ENCODE peak calls at places on chromosomes 1 and 21, in ten cellular contexts. One of them, this sample, is unnamed. For H3K27me3, the result is how much of the 10 kb centered on the place peaks cover.

GRCh38 chr1:152640351-152640750 is 17.4 kb upstream of the LCE3A start:
- DNase-seq in GM06990: no peak
- DNase-seq in stomach: no peak
- DNase-seq in breast epithelium: no peak
- DNase-seq in GM23338: no peak
- DNase-seq in right atrium auricular region: no peak
- DNase-seq in pancreas: no peak
- DNase-seq in uterus: no peak
- DNase-seq in upper lobe of left lung: no peak
- DNase-seq in brain microvascular endothelial cell: no peak
- DNase-seq in this sample: no peak

GRCh38 chr1:235160395-235160964 is 570 bp downstream of the RBM34 start:
- DNase-seq in GM06990: no peak
- DNase-seq in stomach: no peak
- DNase-seq in breast epithelium: no peak
- DNase-seq in GM23338: peak
- DNase-seq in right atrium auricular region: no peak
- DNase-seq in pancreas: no peak
- DNase-seq in uterus: no peak
- DNase-seq in upper lobe of left lung: no peak
- DNase-seq in brain microvascular endothelial cell: peak
- DNase-seq in this sample: peak

GRCh38 chr21:14040386-14040785 is 170.4 kb downstream of the LIPI start:
- DNase-seq in GM06990: no peak
- DNase-seq in stomach: no peak
- DNase-seq in breast epithelium: no peak
- DNase-seq in GM23338: no peak
- DNase-seq in right atrium auricular region: no peak
- DNase-seq in pancreas: no peak
- DNase-seq in uterus: no peak
- DNase-seq in upper lobe of left lung: no peak
- DNase-seq in brain microvascular endothelial cell: no peak
- DNase-seq in this sample: no peak

GRCh38 chr1:22711591-22712501 is 1.2 kb downstream of the EPHB2 start:
- DNase-seq in GM06990: no peak
- DNase-seq in stomach: no peak
- DNase-seq in breast epithelium: no peak
- DNase-seq in GM23338: peak
- DNase-seq in right atrium auricular region: no peak
- DNase-seq in pancreas: peak
- DNase-seq in uterus: no peak
- DNase-seq in upper lobe of left lung: peak
- DNase-seq in brain microvascular endothelial cell: no peak
- DNase-seq in this sample: peak

GRCh38 chr1:242535986-242536385 is 11.5 kb upstream of the PLD5 start:
- DNase-seq in GM06990: no peak
- DNase-seq in stomach: no peak
- DNase-seq in breast epithelium: peak
- DNase-seq in GM23338: no peak
- DNase-seq in right atrium auricular region: no peak
- DNase-seq in pancreas: no peak
- DNase-seq in uterus: no peak
- DNase-seq in upper lobe of left lung: no peak
- DNase-seq in brain microvascular endothelial cell: no peak
- DNase-seq in this sample: no peak

GRCh38 chr1:210944255-210944654 is 189.7 kb downstream of the KCNH1 start:
- DNase-seq in GM06990: no peak
- DNase-seq in stomach: no peak
- DNase-seq in breast epithelium: no peak
- DNase-seq in GM23338: no peak
- DNase-seq in right atrium auricular region: no peak
- DNase-seq in pancreas: no peak
- DNase-seq in uterus: no peak
- DNase-seq in upper lobe of left lung: no peak
- DNase-seq in brain microvascular endothelial cell: no peak
- DNase-seq in this sample: no peak

GRCh38 chr1:17158961-17159360 is 39.7 kb upstream of the PADI2 start:
- DNase-seq in GM06990: no peak
- DNase-seq in stomach: no peak
- DNase-seq in breast epithelium: no peak
- DNase-seq in GM23338: no peak
- DNase-seq in right atrium auricular region: no peak
- DNase-seq in pancreas: no peak
- DNase-seq in uterus: no peak
- DNase-seq in upper lobe of left lung: no peak
- DNase-seq in brain microvascular endothelial cell: no peak
- DNase-seq in this sample: no peak

GRCh38 chr21:20997633-20998455 is at the start of gene NCAM2:
- DNase-seq in GM06990: peak
- DNase-seq in stomach: peak
- DNase-seq in breast epithelium: peak
- DNase-seq in GM23338: peak
- DNase-seq in right atrium auricular region: peak
- DNase-seq in pancreas: peak
- DNase-seq in uterus: peak
- DNase-seq in upper lobe of left lung: peak
- DNase-seq in brain microvascular endothelial cell: peak
- DNase-seq in this sample: peak

GRCh38 chr21:45252448-45252925 is 35.2 kb downstream of the POFUT2 start:
- DNase-seq in GM06990: no peak
- DNase-seq in stomach: no peak
- DNase-seq in breast epithelium: no peak
- DNase-seq in GM23338: no peak
- DNase-seq in right atrium auricular region: no peak
- DNase-seq in pancreas: no peak
- DNase-seq in uterus: no peak
- DNase-seq in upper lobe of left lung: peak
- DNase-seq in brain microvascular endothelial cell: no peak
- DNase-seq in this sample: no peak

GRCh38 chr1:153614189-153614900 is 1.4 kb upstream of the S100A16 start:
- DNase-seq in GM06990: no peak
- DNase-seq in stomach: no peak
- DNase-seq in breast epithelium: no peak
- DNase-seq in GM23338: no peak
- DNase-seq in right atrium auricular region: no peak
- DNase-seq in pancreas: no peak
- DNase-seq in uterus: no peak
- DNase-seq in upper lobe of left lung: no peak
- DNase-seq in brain microvascular endothelial cell: no peak
- DNase-seq in this sample: peak

GRCh38 chr1:234315091-234315541 is 58.1 kb upstream of the COA6 start:
- DNase-seq in GM06990: no peak
- DNase-seq in stomach: no peak
- DNase-seq in breast epithelium: no peak
- DNase-seq in GM23338: no peak
- DNase-seq in right atrium auricular region: no peak
- DNase-seq in pancreas: no peak
- DNase-seq in uterus: no peak
- DNase-seq in upper lobe of left lung: no peak
- DNase-seq in brain microvascular endothelial cell: no peak
- DNase-seq in this sample: peak

GRCh38 chr1:212477014-212477679 is 44.4 kb downstream of the NENF start:
- DNase-seq in GM06990: peak
- DNase-seq in stomach: peak
- DNase-seq in breast epithelium: peak
- DNase-seq in GM23338: peak
- DNase-seq in right atrium auricular region: peak
- DNase-seq in pancreas: peak
- DNase-seq in uterus: peak
- DNase-seq in upper lobe of left lung: no peak
- DNase-seq in brain microvascular endothelial cell: peak
- DNase-seq in this sample: peak

GRCh38 chr1:180533571-180533987 is 25.2 kb upstream of the OVAAL start:
- DNase-seq in GM06990: peak
- DNase-seq in stomach: peak
- DNase-seq in breast epithelium: no peak
- DNase-seq in GM23338: peak
- DNase-seq in right atrium auricular region: peak
- DNase-seq in pancreas: peak
- DNase-seq in uterus: peak
- DNase-seq in upper lobe of left lung: no peak
- DNase-seq in brain microvascular endothelial cell: peak
- DNase-seq in this sample: peak

GRCh38 chr1:9868244-9868590 is 41.9 kb downstream of the CTNNBIP1 start:
- DNase-seq in GM06990: no peak
- DNase-seq in stomach: no peak
- DNase-seq in breast epithelium: no peak
- DNase-seq in GM23338: no peak
- DNase-seq in right atrium auricular region: no peak
- DNase-seq in pancreas: peak
- DNase-seq in uterus: no peak
- DNase-seq in upper lobe of left lung: no peak
- DNase-seq in brain microvascular endothelial cell: no peak
- DNase-seq in this sample: no peak

GRCh38 chr1:76868916-76869315 is 1.6 kb downstream of the ST6GALNAC5 start:
- DNase-seq in GM06990: no peak
- DNase-seq in stomach: no peak
- DNase-seq in breast epithelium: no peak
- DNase-seq in GM23338: peak
- DNase-seq in right atrium auricular region: no peak
- DNase-seq in pancreas: peak
- DNase-seq in uterus: no peak
- DNase-seq in upper lobe of left lung: peak
- DNase-seq in brain microvascular endothelial cell: no peak
- DNase-seq in this sample: no peak

GRCh38 chr1:7960165-7960564 is 1.3 kb upstream of the PARK7 start:
- DNase-seq in GM06990: no peak
- DNase-seq in stomach: no peak
- DNase-seq in breast epithelium: no peak
- DNase-seq in GM23338: no peak
- DNase-seq in right atrium auricular region: no peak
- DNase-seq in pancreas: no peak
- DNase-seq in uterus: no peak
- DNase-seq in upper lobe of left lung: no peak
- DNase-seq in brain microvascular endothelial cell: no peak
- DNase-seq in this sample: no peak
- H3K4me3 ChIP-seq in GM06990: peak
- H3K4me3 ChIP-seq in stomach: no peak
- H3K4me3 ChIP-seq in breast epithelium: no peak
- H3K4me3 ChIP-seq in GM23338: peak
- H3K4me3 ChIP-seq in right atrium auricular region: no peak
- H3K4me3 ChIP-seq in pancreas: no peak
- H3K4me3 ChIP-seq in uterus: no peak
- H3K4me3 ChIP-seq in upper lobe of left lung: peak
- H3K4me3 ChIP-seq in brain microvascular endothelial cell: no peak
- H3K4me3 ChIP-seq in this sample: no peak

GRCh38 chr1:228471762-228472398 is 15.3 kb upstream of the RNF187 start:
- DNase-seq in GM06990: no peak
- DNase-seq in stomach: no peak
- DNase-seq in breast epithelium: no peak
- DNase-seq in GM23338: peak
- DNase-seq in right atrium auricular region: no peak
- DNase-seq in pancreas: no peak
- DNase-seq in uterus: no peak
- DNase-seq in upper lobe of left lung: no peak
- DNase-seq in brain microvascular endothelial cell: no peak
- DNase-seq in this sample: peak
- TF ChIP-seq CTCF in GM06990: peak
- TF ChIP-seq CTCF in stomach: no peak
- TF ChIP-seq CTCF in breast epithelium: no peak
- TF ChIP-seq CTCF in GM23338: peak
- TF ChIP-seq CTCF in right atrium auricular region: peak
- TF ChIP-seq CTCF in pancreas: peak
- TF ChIP-seq CTCF in uterus: no peak
- TF ChIP-seq CTCF in upper lobe of left lung: peak
- TF ChIP-seq CTCF in brain microvascular endothelial cell: peak
- TF ChIP-seq CTCF in this sample: peak

DNA sequence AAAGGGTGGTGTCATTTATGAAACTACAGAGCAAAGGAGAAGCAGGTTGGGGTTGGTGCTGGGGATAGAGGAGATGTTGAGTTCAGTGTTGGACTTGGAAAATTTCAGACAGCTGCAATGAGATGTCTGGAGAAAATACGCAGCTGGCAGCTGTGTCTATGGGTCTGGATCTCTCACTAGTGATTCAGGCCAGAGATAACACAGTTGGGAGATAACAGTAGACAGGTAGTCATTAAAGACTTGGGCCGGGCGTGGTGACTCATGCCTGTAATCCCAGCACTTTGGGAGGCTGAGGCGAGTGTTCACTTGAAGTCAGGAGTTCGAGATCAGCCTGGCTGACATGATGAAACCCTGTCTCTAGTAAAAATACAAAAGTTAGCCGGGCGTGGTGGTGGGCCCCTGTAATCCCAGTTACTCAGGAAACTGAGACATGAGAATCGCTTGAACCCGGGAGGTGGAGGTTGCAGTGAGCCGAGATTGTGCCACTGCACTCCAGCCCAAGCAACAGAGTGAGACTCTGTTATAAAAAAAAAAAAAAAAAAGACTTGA is 2.5 kb upstream of the TFAP2E start:
- DNase-seq in GM06990: no peak
- DNase-seq in stomach: no peak
- DNase-seq in breast epithelium: no peak
- DNase-seq in GM23338: no peak
- DNase-seq in right atrium auricular region: no peak
- DNase-seq in pancreas: no peak
- DNase-seq in uterus: no peak
- DNase-seq in upper lobe of left lung: no peak
- DNase-seq in brain microvascular endothelial cell: no peak
- DNase-seq in this sample: no peak
- H3K27me3 ChIP-seq in GM06990: under half
- H3K27me3 ChIP-seq in stomach: under half
- H3K27me3 ChIP-seq in breast epithelium: under half
- H3K27me3 ChIP-seq in GM23338: half or more
- H3K27me3 ChIP-seq in right atrium auricular region: under half
- H3K27me3 ChIP-seq in pancreas: under half
- H3K27me3 ChIP-seq in uterus: under half
- H3K27me3 ChIP-seq in upper lobe of left lung: under half
- H3K27me3 ChIP-seq in brain microvascular endothelial cell: under half
- H3K27me3 ChIP-seq in this sample: under half

GRCh38 chr1:63326473-63327380 is 4.4 kb downstream of the FOXD3 start:
- DNase-seq in GM06990: no peak
- DNase-seq in stomach: no peak
- DNase-seq in breast epithelium: no peak
- DNase-seq in GM23338: peak
- DNase-seq in right atrium auricular region: no peak
- DNase-seq in pancreas: no peak
- DNase-seq in uterus: no peak
- DNase-seq in upper lobe of left lung: no peak
- DNase-seq in brain microvascular endothelial cell: no peak
- DNase-seq in this sample: no peak

GRCh38 chr1:63327417-63328139 is 5.2 kb downstream of the FOXD3 start:
- DNase-seq in GM06990: no peak
- DNase-seq in stomach: peak
- DNase-seq in breast epithelium: no peak
- DNase-seq in GM23338: peak
- DNase-seq in right atrium auricular region: no peak
- DNase-seq in pancreas: peak
- DNase-seq in uterus: no peak
- DNase-seq in upper lobe of left lung: peak
- DNase-seq in brain microvascular endothelial cell: peak
- DNase-seq in this sample: peak

GRCh38 chr1:63328140-63328521 is 5.8 kb downstream of the FOXD3 start:
- DNase-seq in GM06990: no peak
- DNase-seq in stomach: no peak
- DNase-seq in breast epithelium: no peak
- DNase-seq in GM23338: peak
- DNase-seq in right atrium auricular region: no peak
- DNase-seq in pancreas: no peak
- DNase-seq in uterus: no peak
- DNase-seq in upper lobe of left lung: no peak
- DNase-seq in brain microvascular endothelial cell: no peak
- DNase-seq in this sample: no peak

GRCh38 chr1:63329621-63330330 is 7.4 kb downstream of the FOXD3 start:
- DNase-seq in GM06990: no peak
- DNase-seq in stomach: no peak
- DNase-seq in breast epithelium: no peak
- DNase-seq in GM23338: peak
- DNase-seq in right atrium auricular region: no peak
- DNase-seq in pancreas: peak
- DNase-seq in uterus: no peak
- DNase-seq in upper lobe of left lung: peak
- DNase-seq in brain microvascular endothelial cell: no peak
- DNase-seq in this sample: no peak

GRCh38 chr1:63330331-63330916 is 8.1 kb downstream of the FOXD3 start:
- DNase-seq in GM06990: no peak
- DNase-seq in stomach: no peak
- DNase-seq in breast epithelium: no peak
- DNase-seq in GM23338: peak
- DNase-seq in right atrium auricular region: no peak
- DNase-seq in pancreas: peak
- DNase-seq in uterus: no peak
- DNase-seq in upper lobe of left lung: peak
- DNase-seq in brain microvascular endothelial cell: no peak
- DNase-seq in this sample: no peak
- H3K4me3 ChIP-seq in GM06990: no peak
- H3K4me3 ChIP-seq in stomach: no peak
- H3K4me3 ChIP-seq in breast epithelium: no peak
- H3K4me3 ChIP-seq in GM23338: peak
- H3K4me3 ChIP-seq in right atrium auricular region: no peak
- H3K4me3 ChIP-seq in pancreas: no peak
- H3K4me3 ChIP-seq in uterus: no peak
- H3K4me3 ChIP-seq in upper lobe of left lung: no peak
- H3K4me3 ChIP-seq in brain microvascular endothelial cell: no peak
- H3K4me3 ChIP-seq in this sample: no peak